ENCODE peak calls at places on chromosomes 3 and 15, in six cellular contexts. K is heart left ventricle, H is prostate gland, O is K562, U is spleen, M is stomach. X is an unnamed sample.

GRCh38 chr15:31236184-31237041 is 90.2 kb upstream of the KLF13 start:
- DNase-seq in K (peak; percentile 83), H (peak; percentile 23), O (peak; percentile 63), U (peak; percentile 61), M (peak; percentile 66), X (peak; percentile 86)

GRCh38 chr3:121748638-121749275 is 784 bp downstream of the GOLGB1 start:
- DNase-seq in K (no peak), H (no peak), O (no peak), U (no peak), M (peak; percentile 77), X (no peak)

GRCh38 chr15:66246937-66247336 is 6.6 kb downstream of the MEGF11 start:
- DNase-seq in K (no peak), H (no peak), O (no peak), U (no peak), M (no peak), X (no peak)

GRCh38 chr3:150766742-150767141 is 3.8 kb upstream of the SIAH2 start:
- DNase-seq in K (no peak), H (no peak), O (no peak), U (no peak), M (no peak), X (no peak)

GRCh38 chr3:179067839-179068238 is 3.8 kb downstream of the ZMAT3 start:
- DNase-seq in K (no peak), H (no peak), O (no peak), U (no peak), M (no peak), X (no peak)

GRCh38 chr15:44535509-44536297 is 1.2 kb upstream of the EIF3J start:
- DNase-seq in K (no peak), H (peak; percentile 20), O (peak; percentile 12), U (peak; percentile 79), M (no peak), X (peak; percentile 21)

GRCh38 chr3:87191641-87192040 is 35.5 kb upstream of the CHMP2B start:
- DNase-seq in K (no peak), H (no peak), O (no peak), U (no peak), M (no peak), X (no peak)

GRCh38 chr3:160707187-160707789 is 30.3 kb downstream of the ARL14 start:
- DNase-seq in K (peak; percentile 43), H (peak; percentile 43), O (peak; percentile 27), U (no peak), M (no peak), X (peak; percentile 19)

GRCh38 chr15:31295660-31296059 is 31.0 kb upstream of the KLF13 start:
- DNase-seq in K (peak; percentile 7), H (peak; percentile 2), O (no peak), U (peak; percentile 64), M (peak; percentile 8), X (peak; percentile 9)

GRCh38 chr15:51775967-51776816 is 24.8 kb downstream of the TMOD2 start:
- DNase-seq in K (no peak), H (peak; percentile 19), O (peak; percentile 68), U (no peak), M (peak; percentile 56), X (peak; percentile 33)

GRCh38 chr15:95848126-95848525 is 482.4 kb upstream of the NR2F2 start:
- DNase-seq in K (no peak), H (no peak), O (no peak), U (no peak), M (no peak), X (no peak)

GRCh38 chr3:88852606-88853005 is 254.8 kb upstream of the EPHA3 start:
- DNase-seq in K (no peak), H (no peak), O (no peak), U (no peak), M (no peak), X (no peak)

GRCh38 chr3:49377483-49377882 is 19.3 kb upstream of the GPX1 start:
- DNase-seq in K (no peak), H (no peak), O (no peak), U (no peak), M (no peak), X (no peak)

DNA sequence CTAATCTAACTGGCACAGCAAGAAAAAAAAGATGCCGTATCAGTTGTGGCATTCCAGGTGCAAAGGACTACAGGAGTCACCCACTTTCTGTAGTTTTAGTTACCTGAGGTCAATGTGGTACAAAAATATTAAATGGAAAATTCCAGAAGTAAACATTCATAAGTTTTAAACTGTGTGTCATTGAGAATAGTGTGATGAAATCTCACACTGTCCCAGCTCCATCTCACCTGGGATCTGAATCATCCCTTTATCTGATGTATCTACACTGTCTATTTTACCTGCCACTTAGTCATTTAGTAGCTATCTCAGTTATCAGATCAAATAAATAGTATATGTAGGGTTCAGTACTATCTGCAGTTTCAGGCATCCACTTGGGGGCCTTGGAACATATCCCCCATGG is 26.7 kb downstream of the GBE1 start:
- DNase-seq in K (no peak), H (no peak), O (no peak), U (no peak), M (no peak), X (no peak)
- TF ChIP-seq POLR2A in K (no peak), H (no peak), O (no peak), U (no peak), M (no peak), X (no peak)

GRCh38 chr3:53969086-53969485 is 77.4 kb upstream of the SELENOK start:
- DNase-seq in K (no peak), H (no peak), O (no peak), U (no peak), M (no peak), X (no peak)

GRCh38 chr3:53975382-53975781 is 83.7 kb upstream of the SELENOK start:
- DNase-seq in K (no peak), H (no peak), O (no peak), U (no peak), M (no peak), X (no peak)

GRCh38 chr3:53965291-53965690 is 73.6 kb upstream of the SELENOK start:
- DNase-seq in K (no peak), H (no peak), O (no peak), U (no peak), M (no peak), X (no peak)

GRCh38 chr3:53974314-53974713 is 82.7 kb upstream of the SELENOK start:
- DNase-seq in K (no peak), H (no peak), O (no peak), U (no peak), M (no peak), X (no peak)

DNA sequence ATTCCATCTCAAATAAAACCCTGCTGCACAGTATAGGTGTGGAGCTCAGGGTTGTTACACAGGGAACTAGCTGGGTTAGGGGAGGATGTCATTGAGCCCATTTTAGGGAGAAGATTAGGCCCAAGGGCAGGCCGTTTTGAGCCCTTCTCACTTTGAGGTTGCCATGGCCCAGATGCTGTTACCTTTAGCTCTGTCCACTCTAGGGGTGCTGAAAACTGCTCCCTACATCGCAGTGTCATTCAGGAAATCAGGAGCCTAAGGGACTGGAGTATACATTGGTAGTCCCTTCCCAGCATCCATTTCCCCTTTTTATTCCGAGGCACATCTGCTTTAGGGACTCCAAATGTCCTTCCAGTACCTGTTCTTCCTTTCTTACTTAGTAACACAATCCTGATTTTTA is 79.0 kb upstream of the SELENOK start:
- DNase-seq in K (no peak), H (no peak), O (no peak), U (no peak), M (no peak), X (no peak)
- H3K9me3 ChIP-seq in K (no peaks in the 10 kb centered on the region), H (no peaks in the 10 kb centered on the region), O (no peaks in the 10 kb centered on the region), U (peaks cover 78% of the 10 kb centered on the region), M (peaks cover 36% of the 10 kb centered on the region), X (no peaks in the 10 kb centered on the region)

DNA sequence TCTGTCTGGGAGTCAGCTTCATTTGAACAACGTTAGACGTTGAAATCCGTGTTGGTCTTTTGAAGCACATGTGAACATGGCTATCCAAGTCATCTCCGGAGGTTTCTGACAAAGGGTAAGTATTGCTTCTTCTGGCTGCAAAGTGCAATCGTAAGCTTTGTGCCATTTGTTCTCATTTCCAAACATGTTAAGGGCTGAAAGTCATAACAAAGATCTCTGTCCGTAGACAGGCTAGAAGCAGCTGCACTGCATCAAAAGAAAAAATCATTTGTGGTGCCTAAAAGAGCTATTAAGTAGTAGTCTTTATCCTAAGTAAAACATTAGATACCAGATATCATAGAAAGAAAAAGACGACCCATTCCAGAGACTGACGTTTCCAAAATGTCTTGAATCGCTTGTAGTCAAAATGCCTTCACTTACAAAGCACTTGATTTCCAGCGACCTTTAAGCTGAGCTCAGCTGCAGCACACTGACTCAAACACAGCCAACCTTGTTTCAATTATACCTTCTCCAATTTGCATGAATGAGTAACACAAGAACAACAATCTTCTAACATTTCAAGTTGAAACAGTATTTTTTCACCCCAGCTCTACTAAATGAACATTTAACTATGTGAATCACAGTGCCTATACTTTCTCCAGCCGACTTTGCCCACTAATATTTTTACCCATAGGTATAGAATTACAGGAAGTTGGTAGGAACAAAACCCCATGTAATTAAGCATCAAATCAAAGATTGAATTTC is 76.6 kb downstream of the NEDD4 start:
- DNase-seq in K (no peak), H (no peak), O (no peak), U (no peak), M (no peak), X (no peak)
- TF ChIP-seq POLR2A in K (no peak), H (no peak), O (no peak), U (no peak), M (no peak), X (no peak)

DNA sequence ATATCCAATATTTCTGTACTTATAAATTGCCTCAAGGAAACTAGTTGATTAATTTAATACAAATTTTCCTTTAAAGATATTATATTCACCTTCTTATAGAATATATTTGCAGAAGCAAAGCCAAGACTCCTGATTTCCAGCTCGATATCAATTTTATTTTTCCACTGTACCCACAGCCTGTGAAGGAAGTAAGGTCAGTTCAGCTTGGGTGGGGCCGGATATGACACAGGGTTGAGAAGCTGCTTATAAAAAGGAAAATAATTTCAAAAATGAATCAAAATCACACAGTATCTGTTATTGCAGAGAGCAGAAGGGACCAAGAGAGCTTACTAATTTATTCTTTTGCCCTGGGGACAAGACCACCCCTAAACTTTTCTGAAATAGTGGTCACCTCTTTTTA is 491.4 kb downstream of the TUSC7 start:
- DNase-seq in K (no peak), H (no peak), O (no peak), U (no peak), M (no peak), X (no peak)
- H3K9me3 ChIP-seq in K (no peaks in the 10 kb centered on the region), H (no peaks in the 10 kb centered on the region), O (no peaks in the 10 kb centered on the region), U (no peaks in the 10 kb centered on the region), M (no peaks in the 10 kb centered on the region), X (no peaks in the 10 kb centered on the region)

DNA sequence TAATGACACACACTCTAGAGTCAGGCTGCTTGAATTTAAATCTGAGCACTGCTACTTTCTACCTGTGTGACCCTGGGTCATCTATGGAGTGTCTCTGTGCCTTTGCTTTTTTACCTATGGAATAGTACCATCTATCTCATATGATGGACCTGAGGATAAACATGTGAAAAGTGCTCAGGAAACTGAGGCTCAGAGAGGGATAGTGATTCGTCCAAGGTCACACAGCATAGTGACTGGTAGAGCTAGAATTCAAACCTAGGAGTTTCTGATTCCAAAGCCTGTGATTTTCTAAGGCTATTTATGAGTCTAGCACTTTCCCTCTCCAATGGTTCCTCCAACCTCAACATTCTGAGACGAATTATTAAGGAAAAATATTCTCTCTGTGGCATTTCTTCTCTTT is 32.0 kb upstream of the RAF1 start:
- DNase-seq in K (no peak), H (no peak), O (no peak), U (no peak), M (no peak), X (no peak)
- TF ChIP-seq POLR2A in K (no peak), H (no peak), O (no peak), U (no peak), M (no peak), X (no peak)

GRCh38 chr3:6468589-6468988 is 392.3 kb upstream of the GRM7 start:
- DNase-seq in K (no peak), H (no peak), O (no peak), U (no peak), M (no peak), X (no peak)
- H3K9me3 ChIP-seq in K (no peaks in the 10 kb centered on the region), H (no peaks in the 10 kb centered on the region), O (no peaks in the 10 kb centered on the region), U (peaks cover under 1% of the 10 kb centered on the region), M (no peaks in the 10 kb centered on the region), X (no peaks in the 10 kb centered on the region)

GRCh38 chr3:112090899-112091586 is 4.9 kb downstream of the C3orf52 start:
- DNase-seq in K (no peak), H (no peak), O (no peak), U (no peak), M (peak; percentile 44), X (no peak)
- TF ChIP-seq POLR2A in K (no peak), H (no peak), O (no peak), U (no peak), M (no peak), X (no peak)

X was measured in ovary.